ENCODE peak calls at places on chromosomes 5 and 9, in eight cellular contexts. P is HepG2, D is PC-9, Y is GM06990, J is transverse colon, R is cardiac muscle cell, W is fibroblast of pulmonary artery, C is fibroblast of mammary gland. X is an unnamed sample.

GRCh38 chr5:169195601-169196000 is 105.3 kb downstream of the SLIT3 start:
- DNase-seq in P (no peak), D (no peak), Y (no peak), J (no peak), R (no peak), W (peak), C (peak), X (peak)

GRCh38 chr9:35341585-35341984 is 148.3 kb upstream of the RUSC2 start:
- DNase-seq in P (no peak), D (no peak), Y (no peak), J (no peak), R (peak), W (peak), C (peak), X (peak)

GRCh38 chr5:81626524-81626923 is 124.4 kb downstream of the SSBP2 start:
- DNase-seq in P (peak), D (peak), Y (no peak), J (no peak), R (peak), W (peak), C (peak), X (peak)

GRCh38 chr9:21813575-21814473 is 11.4 kb downstream of the MTAP start:
- DNase-seq in P (peak), D (peak), Y (peak), J (peak), R (peak), W (peak), C (peak), X (peak)

GRCh38 chr9:133742849-133743444 is 4.8 kb upstream of the SARDH start:
- DNase-seq in P (peak), D (peak), Y (peak), J (peak), R (peak), W (peak), C (peak), X (peak)

GRCh38 chr9:136853596-136854112 is 1.5 kb downstream of the MAMDC4 start:
- DNase-seq in P (no peak), D (peak), Y (peak), J (peak), R (no peak), W (no peak), C (no peak), X (no peak)

GRCh38 chr9:71665247-71665646 is 103.1 kb downstream of the CEMIP2 start:
- DNase-seq in P (no peak), D (no peak), Y (no peak), J (no peak), R (no peak), W (no peak), C (no peak), X (peak)

GRCh38 chr9:18499987-18500386 is 26.0 kb downstream of the ADAMTSL1 start:
- DNase-seq in P (no peak), D (no peak), Y (no peak), J (no peak), R (peak), W (no peak), C (no peak), X (no peak)

GRCh38 chr5:132667309-132667708 is 6.5 kb upstream of the IL4 start:
- DNase-seq in P (no peak), D (no peak), Y (no peak), J (no peak), R (no peak), W (no peak), C (no peak), X (no peak)

GRCh38 chr9:105887679-105888078 is 193.3 kb downstream of the TMEM38B start:
- DNase-seq in P (no peak), D (no peak), Y (no peak), J (no peak), R (peak), W (no peak), C (no peak), X (no peak)

GRCh38 chr5:143030349-143030748 is 260.2 kb downstream of the ARHGAP26 start:
- DNase-seq in P (no peak), D (no peak), Y (no peak), J (no peak), R (no peak), W (no peak), C (no peak), X (no peak)

GRCh38 chr9:115587310-115587709 is 469.4 kb upstream of the TNC start:
- DNase-seq in P (no peak), D (no peak), Y (no peak), J (no peak), R (no peak), W (no peak), C (no peak), X (no peak)

GRCh38 chr5:165714594-165714993 is 2209.2 kb downstream of the MAT2B start:
- DNase-seq in P (no peak), D (no peak), Y (no peak), J (no peak), R (peak), W (no peak), C (no peak), X (no peak)

GRCh38 chr9:7760014-7760415 is 39.6 kb downstream of the DMAC1 start:
- DNase-seq in P (no peak), D (no peak), Y (no peak), J (no peak), R (no peak), W (peak), C (peak), X (peak)

GRCh38 chr5:64144429-64145215 is 21.0 kb upstream of the RNF180 start:
- DNase-seq in P (no peak), D (no peak), Y (no peak), J (no peak), R (no peak), W (peak), C (peak), X (peak)

GRCh38 chr5:107563957-107564544 is 106.7 kb downstream of the EFNA5 start:
- DNase-seq in P (no peak), D (peak), Y (no peak), J (no peak), R (no peak), W (no peak), C (no peak), X (no peak)

GRCh38 chr9:11374961-11375360 is 762.2 kb upstream of the PTPRD start:
- DNase-seq in P (no peak), D (no peak), Y (no peak), J (no peak), R (no peak), W (no peak), C (no peak), X (no peak)

GRCh38 chr5:38104497-38105230 is 153.7 kb upstream of the EGFLAM start:
- DNase-seq in P (peak), D (no peak), Y (no peak), J (no peak), R (no peak), W (no peak), C (no peak), X (no peak)

GRCh38 chr9:108586451-108586850 is 269.3 kb downstream of the ACTL7B start:
- DNase-seq in P (no peak), D (peak), Y (no peak), J (no peak), R (no peak), W (no peak), C (peak), X (no peak)

GRCh38 chr5:96080557-96080956 is 118.9 kb upstream of the ELL2 start:
- DNase-seq in P (no peak), D (no peak), Y (no peak), J (no peak), R (no peak), W (peak), C (peak), X (peak)

GRCh38 chr5:125411163-125412050 is 665.0 kb upstream of the ZNF608 start:
- DNase-seq in P (no peak), D (no peak), Y (peak), J (peak), R (peak), W (peak), C (no peak), X (peak)

GRCh38 chr5:156137482-156137881 is 189.5 kb upstream of the SGCD start:
- DNase-seq in P (no peak), D (no peak), Y (no peak), J (no peak), R (no peak), W (no peak), C (peak), X (no peak)

GRCh38 chr9:105290401-105290800 is 46.0 kb downstream of the SLC44A1 start:
- DNase-seq in P (no peak), D (peak), Y (no peak), J (no peak), R (no peak), W (peak), C (peak), X (peak)

GRCh38 chr9:137875354-137875753 is 2.2 kb upstream of the CACNA1B start:
- DNase-seq in P (no peak), D (no peak), Y (no peak), J (no peak), R (no peak), W (no peak), C (no peak), X (no peak)

GRCh38 chr5:31049933-31050704 is 143.4 kb upstream of the CDH6 start:
- DNase-seq in P (no peak), D (no peak), Y (no peak), J (no peak), R (no peak), W (no peak), C (no peak), X (no peak)

GRCh38 chr5:10565785-10566506 is 2.1 kb downstream of the ANKRD33B start:
- DNase-seq in P (no peak), D (no peak), Y (no peak), J (no peak), R (peak), W (no peak), C (no peak), X (no peak)

GRCh38 chr5:124232517-124232916 is 513.9 kb downstream of the ZNF608 start:
- DNase-seq in P (no peak), D (no peak), Y (no peak), J (no peak), R (no peak), W (no peak), C (no peak), X (no peak)
- H3K4me3 ChIP-seq in P (no peak), D (no peak), Y (no peak), J (no peak), R (no peak), W (no peak), C (no peak), X (no peak)

DNA sequence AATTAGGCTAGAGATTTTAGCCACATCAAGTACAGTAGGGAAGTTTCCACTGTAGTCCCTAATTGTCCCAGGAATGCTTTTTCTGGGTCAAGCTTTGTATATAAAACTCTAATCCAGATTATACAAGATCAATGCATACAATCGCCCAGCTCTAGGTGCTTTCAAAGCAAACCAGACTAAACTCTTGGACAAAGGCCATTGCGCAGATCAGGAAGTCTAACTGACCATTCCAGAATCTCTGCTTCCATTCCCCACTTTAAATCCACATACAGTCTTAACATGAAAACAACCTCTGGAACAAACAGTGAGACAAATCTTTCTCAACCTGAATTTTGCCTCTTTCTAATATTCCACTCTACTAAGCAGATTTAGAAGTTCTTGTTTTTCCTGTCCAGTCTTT is 76.0 kb downstream of the ITGA1 start:
- DNase-seq in P (no peak), D (no peak), Y (no peak), J (no peak), R (no peak), W (peak), C (no peak), X (no peak)
- H3K4me3 ChIP-seq in P (no peak), D (no peak), Y (no peak), J (no peak), R (no peak), W (no peak), C (no peak), X (no peak)

GRCh38 chr5:108924457-108924961 is 176.8 kb downstream of the FER start:
- DNase-seq in P (peak), D (no peak), Y (no peak), J (no peak), R (no peak), W (no peak), C (no peak), X (no peak)
- H3K4me3 ChIP-seq in P (peak), D (no peak), Y (no peak), J (no peak), R (no peak), W (no peak), C (no peak), X (no peak)

GRCh38 chr5:51386916-51387853 is 3.9 kb downstream of the ISL1 start:
- DNase-seq in P (no peak), D (no peak), Y (no peak), J (no peak), R (peak), W (no peak), C (no peak), X (no peak)
- H3K4me3 ChIP-seq in P (no peak), D (no peak), Y (no peak), J (peak), R (peak), W (peak), C (no peak), X (no peak)

DNA sequence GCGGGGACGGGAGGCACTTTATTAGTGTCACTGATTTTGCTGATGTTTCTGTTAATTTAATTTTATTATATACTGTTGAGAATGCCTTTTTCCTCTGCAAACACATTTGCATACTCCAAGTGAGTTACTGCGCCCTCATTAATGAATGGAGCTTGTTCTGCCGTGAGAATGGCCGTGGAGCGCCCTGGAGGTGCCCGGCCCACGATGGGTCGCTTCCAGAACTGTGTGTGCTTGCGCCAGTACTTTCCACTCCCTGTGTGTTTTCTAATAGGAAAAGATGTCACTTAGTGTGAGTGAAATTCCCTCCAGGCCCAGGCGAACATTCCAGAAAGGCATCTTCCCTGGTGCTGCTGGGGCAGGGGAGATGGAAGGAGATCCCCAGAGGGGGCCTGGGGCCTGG is 30.1 kb downstream of the NDUFS6 start:
- DNase-seq in P (no peak), D (no peak), Y (no peak), J (no peak), R (no peak), W (no peak), C (no peak), X (no peak)
- H3K4me3 ChIP-seq in P (no peak), D (no peak), Y (no peak), J (no peak), R (no peak), W (no peak), C (no peak), X (no peak)

GRCh38 chr9:128788445-128788844 is 1.4 kb downstream of the TBC1D13 start:
- DNase-seq in P (no peak), D (no peak), Y (no peak), J (no peak), R (no peak), W (no peak), C (no peak), X (no peak)
- H3K4me3 ChIP-seq in P (peak), D (peak), Y (peak), J (no peak), R (peak), W (peak), C (peak), X (peak)

DNA sequence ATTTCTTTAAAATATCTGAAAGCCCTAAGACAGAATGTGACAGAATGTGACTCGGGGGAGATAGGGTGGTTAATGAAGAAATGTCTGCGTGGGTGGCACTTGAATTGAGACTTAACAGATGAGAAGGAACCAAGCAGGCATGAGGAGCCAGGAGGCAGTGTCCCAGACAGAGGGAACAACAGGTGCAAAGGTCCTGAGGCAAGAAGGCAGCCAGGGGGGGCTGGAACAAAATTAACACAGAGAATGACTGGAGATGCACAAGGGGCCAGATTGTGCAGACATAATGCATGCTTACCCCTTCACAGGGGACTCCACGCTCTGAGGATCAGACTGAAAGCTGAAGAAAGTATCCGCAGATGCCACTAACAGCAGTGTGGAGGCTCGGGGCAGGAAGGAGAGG is 1.7 kb downstream of the LMAN2 start:
- DNase-seq in P (no peak), D (no peak), Y (no peak), J (no peak), R (no peak), W (no peak), C (no peak), X (no peak)
- H3K4me3 ChIP-seq in P (peak), D (peak), Y (peak), J (peak), R (peak), W (peak), C (peak), X (no peak)

GRCh38 chr5:4215143-4215542 is 619.5 kb downstream of the IRX1 start:
- DNase-seq in P (no peak), D (no peak), Y (no peak), J (no peak), R (no peak), W (no peak), C (no peak), X (no peak)

GRCh38 chr5:4212981-4213819 is 617.6 kb downstream of the IRX1 start:
- DNase-seq in P (no peak), D (no peak), Y (no peak), J (no peak), R (no peak), W (no peak), C (no peak), X (no peak)

GRCh38 chr5:4208537-4208936 is 612.9 kb downstream of the IRX1 start:
- DNase-seq in P (no peak), D (no peak), Y (no peak), J (no peak), R (no peak), W (no peak), C (no peak), X (no peak)

GRCh38 chr5:4208996-4209395 is 613.4 kb downstream of the IRX1 start:
- DNase-seq in P (no peak), D (no peak), Y (no peak), J (no peak), R (no peak), W (no peak), C (no peak), X (no peak)

DNA sequence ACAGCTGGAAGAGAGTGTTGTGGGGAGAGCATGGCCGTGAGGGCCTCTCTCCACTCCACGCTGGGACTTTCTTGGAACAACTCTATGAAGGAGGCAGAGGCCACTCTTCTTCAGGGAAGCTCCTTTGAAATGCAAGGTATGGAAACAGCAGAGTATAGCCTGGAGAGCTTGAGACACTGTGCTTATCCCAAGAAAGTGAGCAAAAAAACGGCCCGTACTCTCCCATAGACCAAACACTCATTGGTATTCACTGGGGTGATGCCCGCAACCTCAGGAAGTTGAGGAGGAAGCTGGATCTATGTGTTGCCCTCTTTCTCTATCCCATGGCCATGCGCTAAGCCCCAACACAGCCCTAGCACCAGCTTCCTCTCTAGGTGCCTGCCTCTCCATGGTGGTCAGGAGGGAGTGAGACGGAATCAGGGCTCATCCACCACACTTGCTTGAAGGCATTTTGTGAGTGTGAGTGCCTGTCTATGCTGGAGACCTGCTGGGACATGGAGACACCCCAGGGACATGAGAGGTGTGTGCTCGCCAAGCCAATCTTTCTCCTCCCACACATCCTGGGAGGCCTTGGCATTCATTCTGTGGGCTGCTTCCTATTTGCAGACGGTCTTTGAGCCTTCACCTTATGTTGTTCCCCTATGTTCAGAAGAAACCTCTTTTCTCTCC is 616.6 kb downstream of the IRX1 start:
- DNase-seq in P (no peak), D (no peak), Y (no peak), J (no peak), R (no peak), W (no peak), C (no peak), X (no peak)
- H3K4me3 ChIP-seq in P (no peak), D (no peak), Y (no peak), J (no peak), R (no peak), W (no peak), C (no peak), X (no peak)

DNA sequence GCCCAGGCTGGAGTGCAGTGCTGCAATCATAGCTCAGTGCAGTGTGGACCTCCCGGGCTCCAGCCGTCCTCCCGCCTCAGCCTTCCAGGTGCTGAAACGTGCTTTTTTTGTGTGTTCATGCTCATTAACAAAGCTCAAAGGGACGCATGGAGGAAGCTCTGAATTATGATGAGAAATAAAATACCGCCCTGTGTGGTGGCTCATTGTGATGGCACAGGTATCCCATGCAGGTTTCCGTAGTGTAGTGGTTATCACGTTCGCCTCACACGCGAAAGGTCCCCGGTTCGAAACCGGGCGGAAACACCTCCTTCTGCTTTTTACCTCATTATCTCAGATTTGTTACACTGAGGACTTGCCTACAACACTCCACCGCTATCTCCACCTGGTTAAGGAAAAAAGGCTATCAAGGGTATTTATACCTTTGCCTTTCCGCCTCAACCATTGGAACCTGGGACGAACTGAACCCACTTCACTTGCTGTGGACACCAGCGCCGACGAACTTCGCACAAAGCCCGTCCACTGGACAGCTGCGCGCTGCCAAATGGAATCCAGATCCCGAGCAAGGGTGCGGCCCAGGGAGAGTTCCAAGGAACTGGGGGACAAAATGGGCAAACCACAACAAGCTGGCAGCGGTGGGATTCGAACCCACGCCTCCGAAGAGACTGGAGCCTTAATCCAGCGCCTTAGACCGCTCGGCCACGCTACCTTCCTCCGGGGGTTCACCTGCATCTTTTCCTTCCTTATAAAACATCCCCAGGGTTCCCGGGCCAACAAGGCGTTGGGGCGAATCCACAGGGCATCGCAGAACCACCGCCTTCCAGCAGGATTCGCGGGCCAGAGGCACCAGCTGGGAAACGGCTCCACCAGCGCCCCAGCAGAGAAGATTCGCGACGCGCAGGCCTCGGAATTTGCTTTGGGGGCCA is 26.3 kb downstream of the OR2V2 start:
- DNase-seq in P (peak), D (no peak), Y (peak), J (no peak), R (no peak), W (peak), C (peak), X (no peak)
- H3K4me3 ChIP-seq in P (peak), D (no peak), Y (peak), J (no peak), R (no peak), W (peak), C (peak), X (peak)

DNA sequence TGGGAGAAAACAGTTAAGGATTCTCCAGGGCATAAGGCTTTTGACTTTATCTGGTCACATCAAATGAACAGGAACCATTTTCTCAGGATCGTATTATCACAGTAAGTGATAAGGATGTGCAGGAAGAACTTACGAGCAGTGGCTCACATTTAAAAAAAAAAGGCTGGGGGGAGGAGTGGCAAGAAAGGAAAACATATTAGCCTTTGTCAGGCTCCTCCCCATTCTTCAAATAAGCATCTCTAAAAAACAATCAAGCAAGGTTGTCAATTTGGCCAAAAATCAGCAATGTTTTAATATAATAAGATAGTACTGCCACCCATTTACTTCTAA is 234.4 kb upstream of the TMEM161B start:
- DNase-seq in P (no peak), D (no peak), Y (no peak), J (no peak), R (no peak), W (no peak), C (no peak), X (peak)
- H3K4me3 ChIP-seq in P (no peak), D (no peak), Y (peak), J (peak), R (no peak), W (peak), C (peak), X (peak)

X was measured in cardiac fibroblast.